ENCODE peak calls at places on chromosomes 4 and X, in four cellular contexts. Q, J, F and A are unnamed samples.

GRCh38 chr4:36168127-36168898 is 76.0 kb downstream of the ARAP2 start:
- DNase-seq in J (no peak), Q (no peak), F (no peak), A (no peak)

GRCh38 chrX:22365460-22365859 is 92.7 kb downstream of the CBLL2 start:
- DNase-seq in F (no peak), Q (no peak), J (no peak), A (no peak)

GRCh38 chr4:36003051-36003450 is 241.3 kb downstream of the ARAP2 start:
- DNase-seq in F (no peak), J (no peak), Q (no peak), A (no peak)

GRCh38 chr4:99117876-99118693 is 26.0 kb downstream of the ADH4 start:
- DNase-seq in Q (peak; percentile 7), J (no peak), F (no peak), A (no peak)

GRCh38 chr4:184143770-184144564 is 73.7 kb downstream of the ENPP6 start:
- DNase-seq in Q (no peak), J (peak; percentile 68), F (no peak), A (no peak)

GRCh38 chr4:121728798-121729226 is 32.0 kb upstream of the ANXA5 start:
- DNase-seq in J (no peak), Q (no peak), F (no peak), A (no peak)

GRCh38 chr4:94175553-94176260 is 32.0 kb upstream of the SMARCAD1 start:
- DNase-seq in J (no peak), Q (no peak), F (no peak), A (no peak)

GRCh38 chr4:54930226-54930625 is 195.2 kb downstream of the KDR start:
- DNase-seq in J (no peak), F (no peak), Q (no peak), A (no peak)

GRCh38 chr4:169234137-169234855 is 36.5 kb downstream of the SH3RF1 start:
- DNase-seq in Q (no peak), J (no peak), F (no peak), A (no peak)

DNA sequence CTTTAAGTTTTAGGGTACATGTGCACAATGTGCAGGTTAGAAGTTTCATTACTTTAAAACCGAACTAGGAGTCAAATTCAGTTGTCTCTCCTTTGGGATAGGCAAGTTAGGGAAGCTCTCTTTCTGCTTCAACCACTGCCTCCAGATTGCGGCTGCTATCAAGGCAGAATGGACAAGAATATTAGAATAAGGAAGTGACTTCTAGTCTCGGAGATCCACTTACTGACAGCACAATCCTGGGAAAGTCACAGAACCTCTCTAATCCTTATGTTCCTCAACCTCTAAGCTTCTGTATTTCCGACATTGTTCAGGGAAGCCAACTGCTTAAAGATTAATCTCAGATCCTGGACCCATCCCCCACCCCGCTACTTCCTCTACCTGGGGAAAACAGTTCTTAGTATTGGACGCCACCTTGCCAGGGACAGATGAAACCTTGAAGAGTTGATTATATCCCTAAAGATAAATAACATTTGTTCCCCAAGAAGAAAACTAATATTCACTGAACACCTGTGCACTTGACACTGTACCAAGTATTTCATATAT is 2.1 kb downstream of the NUP62CL start:
- DNase-seq in F (no peak), J (no peak), Q (no peak), A (no peak)
- TF ChIP-seq CBFB in F (no peak), J (no peak), Q (no peak), A (no peak)

DNA sequence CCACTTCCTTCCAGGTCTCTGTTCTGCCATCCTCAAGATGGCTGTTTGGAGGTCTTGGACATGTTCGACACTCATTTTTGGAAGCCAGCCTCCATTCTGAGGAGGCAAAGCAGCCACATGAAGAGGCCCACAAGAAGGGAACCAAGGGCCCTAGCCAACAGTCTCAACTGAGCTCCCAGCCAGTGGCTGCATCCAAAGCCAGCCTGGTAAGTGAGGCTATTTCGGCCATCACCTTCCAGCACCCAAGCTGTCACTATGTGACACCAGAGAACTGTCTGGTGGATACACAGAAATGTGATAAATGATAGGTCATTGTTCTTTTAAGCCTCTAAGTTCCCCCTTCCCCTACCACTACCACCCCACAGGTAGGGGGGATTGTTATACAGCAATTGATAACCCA is 127.2 kb downstream of the NPNT start:
- DNase-seq in Q (no peak), F (no peak), J (no peak), A (no peak)
- TF ChIP-seq CBFB in Q (no peak), F (no peak), J (no peak), A (no peak)

DNA sequence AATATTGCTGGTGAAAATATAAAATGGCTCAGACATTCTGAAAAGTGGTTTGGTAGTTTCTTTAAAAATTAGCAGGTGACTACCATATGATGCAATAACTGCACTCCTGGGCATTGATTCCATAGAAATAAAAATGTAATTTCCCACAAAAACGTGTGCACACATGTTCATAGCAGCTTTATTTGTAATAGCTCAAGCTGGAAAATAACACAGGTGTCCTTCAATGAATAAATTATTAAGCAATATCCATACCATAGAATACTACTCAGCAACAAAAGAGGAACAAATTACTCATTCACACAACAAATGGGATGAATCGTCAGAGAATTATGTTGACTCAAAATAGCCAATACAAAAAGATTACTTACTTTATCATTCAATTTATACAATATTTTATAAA is 893.7 kb upstream of the SLIT2 start:
- DNase-seq in F (no peak), Q (no peak), J (no peak), A (no peak)
- TF ChIP-seq CBFB in F (no peak), Q (no peak), J (no peak), A (no peak)

GRCh38 chrX:10618911-10619310 is 1.5 kb downstream of the MID1 start:
- DNase-seq in Q (no peak), J (no peak), F (no peak), A (no peak)

GRCh38 chrX:10622197-10622596 is 1.8 kb upstream of the MID1 start:
- DNase-seq in F (no peak), Q (no peak), J (no peak), A (no peak)

GRCh38 chrX:10617964-10618342 is 2.4 kb downstream of the MID1 start:
- DNase-seq in J (no peak), Q (no peak), F (no peak), A (no peak)

GRCh38 chrX:10619311-10620015 is 922 bp downstream of the MID1 start:
- DNase-seq in Q (no peak), F (no peak), J (no peak), A (no peak)

GRCh38 chrX:10620121-10620699 is at the start of gene MID1:
- DNase-seq in Q (no peak), F (no peak), J (peak; percentile 74), A (no peak)
- TF ChIP-seq CBFB in Q (no peak), F (no peak), J (no peak), A (no peak)

DNA sequence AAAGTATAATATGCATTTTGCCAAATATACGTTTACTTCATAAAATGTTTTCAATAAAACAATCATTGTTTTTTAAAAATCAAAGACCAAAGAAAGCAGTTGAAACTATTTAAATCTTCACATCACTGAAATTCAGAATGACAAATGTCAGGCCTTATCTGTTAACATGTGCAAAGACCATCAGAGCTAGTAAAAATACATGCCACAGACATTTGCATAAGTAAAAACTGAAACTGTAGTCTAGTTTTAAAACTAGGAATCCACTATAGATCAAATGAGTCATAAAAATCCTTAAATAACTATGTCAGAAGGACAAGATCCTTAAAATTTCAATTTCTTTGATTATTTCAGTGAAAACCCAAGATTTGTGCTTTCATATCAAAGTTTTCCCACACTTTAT is 24.8 kb downstream of the KLHL15 start:
- DNase-seq in Q (no peak), J (no peak), F (no peak), A (no peak)
- TF ChIP-seq CBFB in Q (no peak), J (no peak), F (no peak), A (no peak)

GRCh38 chr4:113689394-113689793 is 72.1 kb downstream of the CAMK2D start:
- DNase-seq in J (no peak), Q (no peak), F (no peak), A (no peak)

GRCh38 chr4:113691676-113692075 is 69.9 kb downstream of the CAMK2D start:
- DNase-seq in Q (no peak), J (no peak), F (no peak), A (no peak)

GRCh38 chr4:113695328-113696169 is 66.0 kb downstream of the CAMK2D start:
- DNase-seq in J (no peak), F (no peak), Q (peak; percentile 28), A (no peak)

GRCh38 chr4:113693993-113694392 is 67.5 kb downstream of the CAMK2D start:
- DNase-seq in F (no peak), Q (no peak), J (no peak), A (no peak)

GRCh38 chr4:113692809-113693411 is 68.6 kb downstream of the CAMK2D start:
- DNase-seq in F (no peak), J (no peak), Q (no peak), A (no peak)
- TF ChIP-seq CBFB in F (peak; percentile 35), J (no peak), Q (no peak), A (no peak)

GRCh38 chr4:68874507-68874906 is 58.7 kb downstream of the UGT2B10 start:
- DNase-seq in Q (no peak), J (no peak), F (no peak), A (no peak)
- TF ChIP-seq CBFB in Q (no peak), J (no peak), F (no peak), A (no peak)

GRCh38 chr4:945274-946102 is 13.2 kb downstream of the TMEM175 start:
- DNase-seq in F (no peak), J (no peak), Q (peak; percentile 39), A (no peak)
- TF ChIP-seq CBFB in F (no peak), J (no peak), Q (no peak), A (no peak)

DNA sequence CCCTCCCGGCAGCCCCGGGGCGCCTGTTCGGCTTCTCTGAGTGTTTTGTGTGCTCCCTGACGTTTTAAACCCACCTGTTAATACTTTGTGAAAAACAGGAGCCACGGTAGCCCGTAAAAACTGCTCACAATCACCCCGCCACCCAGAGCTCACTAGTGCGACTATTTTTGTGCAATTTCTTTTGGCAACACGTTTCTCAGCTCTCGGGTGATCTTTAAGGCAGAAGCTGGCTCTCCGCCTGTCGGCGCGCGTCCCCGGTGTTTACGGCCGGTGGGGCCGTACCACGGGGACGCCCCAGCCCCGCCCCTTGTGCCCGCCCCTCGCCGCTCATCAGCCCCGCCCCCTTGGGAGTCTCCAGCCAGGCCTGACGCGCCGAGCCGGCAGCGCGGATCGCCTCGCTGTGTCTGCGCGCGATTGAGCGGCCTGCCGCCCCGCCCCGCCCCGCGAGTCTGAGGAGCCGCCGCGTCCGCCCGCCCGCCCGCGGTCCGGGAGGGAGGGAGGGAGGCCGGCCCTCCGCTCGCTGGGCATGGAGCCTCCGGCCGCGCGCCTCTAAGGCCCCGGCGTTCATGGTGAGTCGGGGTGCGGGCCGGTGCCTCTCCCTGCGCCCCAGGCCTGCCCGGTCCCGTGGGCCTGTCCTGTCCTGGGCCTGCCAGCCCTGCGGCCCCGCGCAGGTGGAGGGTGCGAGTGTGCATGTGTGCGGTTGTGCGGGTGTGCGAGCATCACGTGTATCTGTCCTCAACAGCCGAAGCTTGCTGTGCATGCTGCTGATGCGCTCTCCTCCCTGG is 56.2 kb upstream of the TADA2B start:
- DNase-seq in J (peak; percentile 94), F (peak; percentile 60), Q (peak; percentile 81), A (peak; percentile 96)
- TF ChIP-seq CBFB in J (peak; percentile 25), F (no peak), Q (no peak), A (no peak)